ENCODE peak calls at places on chromosomes 16 and 17, in eight cellular contexts. One of them, this sample, is unnamed.

GRCh38 chr16:87757841-87758426 is 7.9 kb downstream of the KLHDC4 start:
- DNase-seq in heart right ventricle: no peak
- DNase-seq in hepatocyte: no peak
- DNase-seq in GM12865: no peak
- DNase-seq in AG09309: no peak
- DNase-seq in fibroblast of the aortic adventitia: no peak
- DNase-seq in fibroblast of mammary gland: peak
- DNase-seq in astrocyte of the cerebellum: no peak
- DNase-seq in this sample: no peak

GRCh38 chr17:28053044-28053670 is 10.7 kb downstream of the NLK start:
- DNase-seq in heart right ventricle: no peak
- DNase-seq in hepatocyte: no peak
- DNase-seq in GM12865: no peak
- DNase-seq in AG09309: no peak
- DNase-seq in fibroblast of the aortic adventitia: no peak
- DNase-seq in fibroblast of mammary gland: no peak
- DNase-seq in astrocyte of the cerebellum: no peak
- DNase-seq in this sample: no peak

GRCh38 chr17:988561-988960 is 8.4 kb upstream of the TIMM22 start:
- DNase-seq in heart right ventricle: no peak
- DNase-seq in hepatocyte: no peak
- DNase-seq in GM12865: no peak
- DNase-seq in AG09309: no peak
- DNase-seq in fibroblast of the aortic adventitia: no peak
- DNase-seq in fibroblast of mammary gland: no peak
- DNase-seq in astrocyte of the cerebellum: no peak
- DNase-seq in this sample: no peak

GRCh38 chr17:19317359-19318095 is 45.0 kb downstream of the B9D1 start:
- DNase-seq in heart right ventricle: peak
- DNase-seq in hepatocyte: peak
- DNase-seq in GM12865: peak
- DNase-seq in AG09309: no peak
- DNase-seq in fibroblast of the aortic adventitia: peak
- DNase-seq in fibroblast of mammary gland: peak
- DNase-seq in astrocyte of the cerebellum: peak
- DNase-seq in this sample: no peak

GRCh38 chr17:2484876-2485275 is 26.8 kb downstream of the METTL16 start:
- DNase-seq in heart right ventricle: no peak
- DNase-seq in hepatocyte: no peak
- DNase-seq in GM12865: no peak
- DNase-seq in AG09309: no peak
- DNase-seq in fibroblast of the aortic adventitia: no peak
- DNase-seq in fibroblast of mammary gland: no peak
- DNase-seq in astrocyte of the cerebellum: no peak
- DNase-seq in this sample: no peak

GRCh38 chr17:19264277-19264676 is 27.1 kb downstream of the EPN2 start:
- DNase-seq in heart right ventricle: no peak
- DNase-seq in hepatocyte: no peak
- DNase-seq in GM12865: no peak
- DNase-seq in AG09309: no peak
- DNase-seq in fibroblast of the aortic adventitia: no peak
- DNase-seq in fibroblast of mammary gland: no peak
- DNase-seq in astrocyte of the cerebellum: no peak
- DNase-seq in this sample: no peak

GRCh38 chr17:7562208-7562605 is 488 bp downstream of the SENP3 start:
- DNase-seq in heart right ventricle: no peak
- DNase-seq in hepatocyte: peak
- DNase-seq in GM12865: no peak
- DNase-seq in AG09309: no peak
- DNase-seq in fibroblast of the aortic adventitia: no peak
- DNase-seq in fibroblast of mammary gland: no peak
- DNase-seq in astrocyte of the cerebellum: no peak
- DNase-seq in this sample: no peak

GRCh38 chr17:21551081-21551881 is 141.0 kb upstream of the KCNJ18 start:
- DNase-seq in heart right ventricle: peak
- DNase-seq in hepatocyte: no peak
- DNase-seq in GM12865: peak
- DNase-seq in AG09309: peak
- DNase-seq in fibroblast of the aortic adventitia: peak
- DNase-seq in fibroblast of mammary gland: peak
- DNase-seq in astrocyte of the cerebellum: peak
- DNase-seq in this sample: peak

GRCh38 chr16:65497571-65497970 is 375.7 kb upstream of the CDH11 start:
- DNase-seq in heart right ventricle: no peak
- DNase-seq in hepatocyte: no peak
- DNase-seq in GM12865: no peak
- DNase-seq in AG09309: no peak
- DNase-seq in fibroblast of the aortic adventitia: no peak
- DNase-seq in fibroblast of mammary gland: no peak
- DNase-seq in astrocyte of the cerebellum: peak
- DNase-seq in this sample: no peak

GRCh38 chr17:7673239-7673638 is 14.1 kb downstream of the TP53 start:
- DNase-seq in heart right ventricle: no peak
- DNase-seq in hepatocyte: no peak
- DNase-seq in GM12865: peak
- DNase-seq in AG09309: no peak
- DNase-seq in fibroblast of the aortic adventitia: no peak
- DNase-seq in fibroblast of mammary gland: peak
- DNase-seq in astrocyte of the cerebellum: no peak
- DNase-seq in this sample: no peak

GRCh38 chr17:38658741-38659345 is 15.9 kb downstream of the EPOP start:
- DNase-seq in heart right ventricle: peak
- DNase-seq in hepatocyte: no peak
- DNase-seq in GM12865: no peak
- DNase-seq in AG09309: no peak
- DNase-seq in fibroblast of the aortic adventitia: no peak
- DNase-seq in fibroblast of mammary gland: no peak
- DNase-seq in astrocyte of the cerebellum: no peak
- DNase-seq in this sample: no peak

GRCh38 chr17:40427002-40427491 is 9.4 kb upstream of the TOP2A start:
- DNase-seq in heart right ventricle: no peak
- DNase-seq in hepatocyte: no peak
- DNase-seq in GM12865: no peak
- DNase-seq in AG09309: no peak
- DNase-seq in fibroblast of the aortic adventitia: no peak
- DNase-seq in fibroblast of mammary gland: no peak
- DNase-seq in astrocyte of the cerebellum: no peak
- DNase-seq in this sample: no peak
- TF ChIP-seq CTCF in heart right ventricle: no peak
- TF ChIP-seq CTCF in hepatocyte: no peak
- TF ChIP-seq CTCF in GM12865: no peak
- TF ChIP-seq CTCF in AG09309: no peak
- TF ChIP-seq CTCF in fibroblast of the aortic adventitia: no peak
- TF ChIP-seq CTCF in fibroblast of mammary gland: no peak
- TF ChIP-seq CTCF in astrocyte of the cerebellum: no peak
- TF ChIP-seq CTCF in this sample: no peak

GRCh38 chr16:68076560-68076959 is 8.6 kb upstream of the NFATC3 start:
- DNase-seq in heart right ventricle: no peak
- DNase-seq in hepatocyte: no peak
- DNase-seq in GM12865: no peak
- DNase-seq in AG09309: no peak
- DNase-seq in fibroblast of the aortic adventitia: no peak
- DNase-seq in fibroblast of mammary gland: no peak
- DNase-seq in astrocyte of the cerebellum: no peak
- DNase-seq in this sample: no peak

GRCh38 chr16:68073902-68074760 is 11.0 kb upstream of the NFATC3 start:
- DNase-seq in heart right ventricle: no peak
- DNase-seq in hepatocyte: no peak
- DNase-seq in GM12865: no peak
- DNase-seq in AG09309: no peak
- DNase-seq in fibroblast of the aortic adventitia: no peak
- DNase-seq in fibroblast of mammary gland: no peak
- DNase-seq in astrocyte of the cerebellum: no peak
- DNase-seq in this sample: no peak

GRCh38 chr16:68075980-68076379 is 9.2 kb upstream of the NFATC3 start:
- DNase-seq in heart right ventricle: no peak
- DNase-seq in hepatocyte: no peak
- DNase-seq in GM12865: no peak
- DNase-seq in AG09309: no peak
- DNase-seq in fibroblast of the aortic adventitia: no peak
- DNase-seq in fibroblast of mammary gland: no peak
- DNase-seq in astrocyte of the cerebellum: no peak
- DNase-seq in this sample: no peak

GRCh38 chr16:68072038-68072695 is 13.0 kb upstream of the NFATC3 start:
- DNase-seq in heart right ventricle: no peak
- DNase-seq in hepatocyte: peak
- DNase-seq in GM12865: no peak
- DNase-seq in AG09309: no peak
- DNase-seq in fibroblast of the aortic adventitia: no peak
- DNase-seq in fibroblast of mammary gland: peak
- DNase-seq in astrocyte of the cerebellum: no peak
- DNase-seq in this sample: no peak

GRCh38 chr16:68074850-68075249 is 10.3 kb upstream of the NFATC3 start:
- DNase-seq in heart right ventricle: no peak
- DNase-seq in hepatocyte: no peak
- DNase-seq in GM12865: peak
- DNase-seq in AG09309: no peak
- DNase-seq in fibroblast of the aortic adventitia: no peak
- DNase-seq in fibroblast of mammary gland: no peak
- DNase-seq in astrocyte of the cerebellum: no peak
- DNase-seq in this sample: no peak
- H3K4me3 ChIP-seq in heart right ventricle: no peak
- H3K4me3 ChIP-seq in hepatocyte: no peak
- H3K4me3 ChIP-seq in GM12865: no peak
- H3K4me3 ChIP-seq in AG09309: no peak
- H3K4me3 ChIP-seq in fibroblast of the aortic adventitia: no peak
- H3K4me3 ChIP-seq in fibroblast of mammary gland: no peak
- H3K4me3 ChIP-seq in astrocyte of the cerebellum: no peak
- H3K4me3 ChIP-seq in this sample: no peak

DNA sequence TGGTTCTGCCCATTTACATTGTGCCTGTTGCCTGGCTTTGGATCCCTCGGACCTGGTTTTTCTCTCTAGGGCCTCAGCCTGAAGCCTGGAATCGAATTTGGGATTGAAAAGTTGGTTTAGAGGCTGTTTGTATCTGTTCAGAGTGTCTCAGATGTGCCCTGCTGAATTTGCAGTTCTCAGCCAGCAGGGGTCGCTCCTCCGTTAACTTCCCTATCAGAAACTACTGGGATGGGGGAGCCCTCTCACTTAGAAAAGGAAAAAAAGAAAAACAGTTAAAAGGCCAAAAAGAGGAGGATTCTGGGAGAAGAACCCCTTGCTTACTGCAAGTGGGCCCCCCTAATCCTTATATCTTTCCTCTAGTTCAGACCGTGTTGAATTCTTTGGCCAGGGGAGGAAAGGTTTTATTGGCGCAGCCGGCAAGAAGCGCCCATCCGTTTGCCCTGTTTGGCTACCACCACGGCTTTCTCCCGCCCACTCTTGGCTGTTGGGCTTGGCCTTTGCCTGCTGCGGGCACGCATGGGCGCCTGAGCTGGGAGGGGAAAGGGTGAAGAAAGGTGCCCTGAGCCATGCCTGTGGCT is 8.7 kb downstream of the FZD2 start:
- DNase-seq in heart right ventricle: no peak
- DNase-seq in hepatocyte: no peak
- DNase-seq in GM12865: no peak
- DNase-seq in AG09309: no peak
- DNase-seq in fibroblast of the aortic adventitia: no peak
- DNase-seq in fibroblast of mammary gland: no peak
- DNase-seq in astrocyte of the cerebellum: no peak
- DNase-seq in this sample: no peak
- TF ChIP-seq CTCF in heart right ventricle: no peak
- TF ChIP-seq CTCF in hepatocyte: peak
- TF ChIP-seq CTCF in GM12865: peak
- TF ChIP-seq CTCF in AG09309: peak
- TF ChIP-seq CTCF in fibroblast of the aortic adventitia: peak
- TF ChIP-seq CTCF in fibroblast of mammary gland: peak
- TF ChIP-seq CTCF in astrocyte of the cerebellum: peak
- TF ChIP-seq CTCF in this sample: peak

GRCh38 chr17:62802531-62803205 is 5.4 kb downstream of the MARCHF10 start:
- DNase-seq in heart right ventricle: no peak
- DNase-seq in hepatocyte: no peak
- DNase-seq in GM12865: no peak
- DNase-seq in AG09309: no peak
- DNase-seq in fibroblast of the aortic adventitia: no peak
- DNase-seq in fibroblast of mammary gland: peak
- DNase-seq in astrocyte of the cerebellum: no peak
- DNase-seq in this sample: no peak
- H3K4me3 ChIP-seq in heart right ventricle: no peak
- H3K4me3 ChIP-seq in hepatocyte: no peak
- H3K4me3 ChIP-seq in GM12865: no peak
- H3K4me3 ChIP-seq in AG09309: no peak
- H3K4me3 ChIP-seq in fibroblast of the aortic adventitia: no peak
- H3K4me3 ChIP-seq in fibroblast of mammary gland: no peak
- H3K4me3 ChIP-seq in astrocyte of the cerebellum: no peak
- H3K4me3 ChIP-seq in this sample: no peak

DNA sequence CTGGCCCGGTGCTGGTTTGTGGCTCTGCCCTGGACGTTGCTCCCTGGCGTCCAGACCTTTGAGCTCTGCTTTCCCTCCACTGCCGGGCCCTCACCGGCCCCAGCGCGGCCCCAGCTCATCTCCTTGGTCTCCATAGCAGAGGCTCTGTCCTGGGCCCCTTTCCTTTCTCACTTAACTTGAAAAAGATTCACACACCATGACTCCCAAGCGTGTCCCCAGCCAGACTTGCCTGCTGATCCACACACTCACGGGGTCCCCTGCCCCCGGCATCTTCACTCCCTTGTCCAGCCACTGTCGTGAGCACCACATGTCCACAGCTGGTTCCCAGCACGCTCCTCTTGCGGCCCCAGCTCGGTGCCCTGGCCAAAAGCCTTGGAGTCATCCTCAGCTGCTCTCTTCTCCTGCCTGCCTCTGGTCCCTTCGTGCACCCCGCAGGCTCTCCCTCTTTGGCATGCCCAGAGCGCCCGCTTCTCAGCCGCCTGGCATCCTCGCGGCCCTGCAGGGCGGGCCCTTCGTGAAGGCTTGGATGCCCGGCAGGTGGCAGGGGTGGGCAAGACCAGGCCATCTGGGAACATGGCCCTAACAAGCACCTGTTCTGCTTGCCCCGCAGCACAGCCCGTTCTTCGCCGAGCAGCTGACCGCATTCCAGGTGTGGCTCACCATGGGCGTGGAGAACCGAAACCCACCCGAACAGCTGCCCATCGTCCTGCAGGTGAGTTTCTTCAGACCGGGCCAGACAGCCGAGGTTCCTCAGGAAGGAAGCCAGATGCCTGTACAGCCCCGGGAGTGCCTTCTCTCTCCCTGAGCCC is 145.6 kb upstream of the CHMP6 start:
- DNase-seq in heart right ventricle: no peak
- DNase-seq in hepatocyte: no peak
- DNase-seq in GM12865: peak
- DNase-seq in AG09309: no peak
- DNase-seq in fibroblast of the aortic adventitia: no peak
- DNase-seq in fibroblast of mammary gland: no peak
- DNase-seq in astrocyte of the cerebellum: no peak
- DNase-seq in this sample: no peak
- TF ChIP-seq CTCF in heart right ventricle: no peak
- TF ChIP-seq CTCF in hepatocyte: no peak
- TF ChIP-seq CTCF in GM12865: peak
- TF ChIP-seq CTCF in AG09309: no peak
- TF ChIP-seq CTCF in fibroblast of the aortic adventitia: no peak
- TF ChIP-seq CTCF in fibroblast of mammary gland: no peak
- TF ChIP-seq CTCF in astrocyte of the cerebellum: no peak
- TF ChIP-seq CTCF in this sample: no peak

GRCh38 chr17:48575673-48576478 is 2.3 kb downstream of the HOXB4 start:
- DNase-seq in heart right ventricle: no peak
- DNase-seq in hepatocyte: no peak
- DNase-seq in GM12865: no peak
- DNase-seq in AG09309: no peak
- DNase-seq in fibroblast of the aortic adventitia: peak
- DNase-seq in fibroblast of mammary gland: no peak
- DNase-seq in astrocyte of the cerebellum: no peak
- DNase-seq in this sample: no peak
- H3K4me3 ChIP-seq in heart right ventricle: peak
- H3K4me3 ChIP-seq in hepatocyte: no peak
- H3K4me3 ChIP-seq in GM12865: no peak
- H3K4me3 ChIP-seq in AG09309: no peak
- H3K4me3 ChIP-seq in fibroblast of the aortic adventitia: peak
- H3K4me3 ChIP-seq in fibroblast of mammary gland: peak
- H3K4me3 ChIP-seq in astrocyte of the cerebellum: peak
- H3K4me3 ChIP-seq in this sample: no peak

This sample was measured in BJ.